ENCODE peak calls at places on chromosome 13, in eight cellular contexts. V is hepatocyte, Q is left ventricle myocardium inferior, I is fibroblast of lung, O is esophagus squamous epithelium, B is neural progenitor cell, T is pancreas, Z is adipocyte. R is an unnamed sample.
A peak's percentile ranks its signal among the peaks of the same experiment; 100 is the strongest.

GRCh38 chr13:49517461-49517860 is 21.7 kb downstream of the PHF11 start:
- DNase-seq in V (peak; percentile 36), Q (no peak), I (peak; percentile 31), O (no peak), B (peak; percentile 56), T (no peak), Z (no peak), R (no peak)

GRCh38 chr13:90645582-90645981 is 701.9 kb upstream of the MIR17HG start:
- DNase-seq in V (no peak), Q (no peak), I (no peak), O (no peak), B (no peak), T (no peak), Z (no peak), R (no peak)

GRCh38 chr13:45142440-45143345 is 22.4 kb downstream of the GTF2F2 start:
- DNase-seq in V (peak; percentile 7), Q (no peak), I (peak; percentile 17), O (no peak), B (peak; percentile 5), T (no peak), Z (no peak), R (no peak)

GRCh38 chr13:27721681-27722080 is 70.6 kb upstream of the GSX1 start:
- DNase-seq in V (no peak), Q (no peak), I (no peak), O (no peak), B (no peak), T (no peak), Z (no peak), R (no peak)

GRCh38 chr13:28059214-28059613 is 41.2 kb downstream of the FLT3 start:
- DNase-seq in V (peak; percentile 17), Q (no peak), I (peak; percentile 18), O (no peak), B (peak; percentile 62), T (peak; percentile 33), Z (peak; percentile 11), R (no peak)

GRCh38 chr13:106110241-106110855 is 425.1 kb downstream of the EFNB2 start:
- DNase-seq in V (no peak), Q (no peak), I (no peak), O (no peak), B (peak; percentile 28), T (no peak), Z (no peak), R (no peak)

GRCh38 chr13:52723181-52723580 is 16.4 kb downstream of the CNMD start:
- DNase-seq in V (no peak), Q (no peak), I (no peak), O (no peak), B (no peak), T (no peak), Z (no peak), R (no peak)

GRCh38 chr13:99058527-99059495 is 80.9 kb upstream of the DOCK9 start:
- DNase-seq in V (no peak), Q (no peak), I (no peak), O (no peak), B (no peak), T (no peak), Z (no peak), R (no peak)

GRCh38 chr13:95154441-95154886 is 146.8 kb downstream of the ABCC4 start:
- DNase-seq in V (no peak), Q (no peak), I (peak; percentile 21), O (no peak), B (no peak), T (no peak), Z (no peak), R (no peak)

GRCh38 chr13:35345992-35346391 is 130.5 kb downstream of the MAB21L1 start:
- DNase-seq in V (no peak), Q (no peak), I (no peak), O (no peak), B (peak; percentile 18), T (no peak), Z (no peak), R (no peak)

GRCh38 chr13:94329277-94329676 is 150.2 kb downstream of the DCT start:
- DNase-seq in V (no peak), Q (peak; percentile 22), I (peak; percentile 83), O (no peak), B (no peak), T (no peak), Z (peak; percentile 45), R (no peak)

GRCh38 chr13:38223093-38223492 is 126.6 kb upstream of the UFM1 start:
- DNase-seq in V (peak; percentile 19), Q (no peak), I (peak; percentile 29), O (no peak), B (peak; percentile 66), T (no peak), Z (peak; percentile 36), R (no peak)

GRCh38 chr13:41458187-41458938 is 1.0 kb downstream of the RGCC start:
- DNase-seq in V (peak; percentile 47), Q (peak; percentile 26), I (peak; percentile 18), O (peak; percentile 12), B (peak; percentile 54), T (peak; percentile 48), Z (peak; percentile 51), R (peak; percentile 77)

GRCh38 chr13:31261241-31261640 is 61.5 kb downstream of the B3GLCT start:
- DNase-seq in V (no peak), Q (no peak), I (no peak), O (no peak), B (no peak), T (no peak), Z (no peak), R (no peak)

GRCh38 chr13:33144358-33144784 is 128.1 kb downstream of the KL start:
- DNase-seq in V (no peak), Q (no peak), I (no peak), O (no peak), B (no peak), T (no peak), Z (no peak), R (no peak)

GRCh38 chr13:95123726-95124125 is 177.5 kb downstream of the ABCC4 start:
- DNase-seq in V (peak; percentile 52), Q (no peak), I (no peak), O (no peak), B (no peak), T (no peak), Z (no peak), R (no peak)

DNA sequence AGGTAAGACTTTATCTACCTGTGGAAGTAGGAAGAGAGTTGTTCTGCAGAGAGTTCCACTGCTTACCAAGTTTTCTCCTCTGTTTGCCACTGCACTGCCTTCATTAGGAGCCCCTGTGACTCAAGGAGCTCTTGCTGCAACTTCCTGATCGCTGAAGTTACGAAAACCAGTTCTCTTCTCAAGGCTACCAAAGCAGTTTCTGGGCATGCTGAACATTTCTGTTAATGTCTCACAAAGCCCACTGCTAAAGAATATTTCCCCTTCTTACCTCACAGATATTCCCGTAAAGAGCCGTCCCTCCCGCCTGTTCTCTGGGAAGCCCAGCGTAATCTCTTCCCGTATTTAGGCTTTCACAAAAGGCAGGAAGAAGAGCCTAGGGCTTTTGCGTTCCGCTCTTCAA is 82.6 kb upstream of the OXGR1 start:
- DNase-seq in V (peak; percentile 29), Q (no peak), I (peak; percentile 15), O (no peak), B (peak; percentile 23), T (no peak), Z (peak; percentile 63), R (no peak)
- H3K36me3 ChIP-seq in V (no peaks in the 10 kb centered on the region), Q (no peaks in the 10 kb centered on the region), I (no peaks in the 10 kb centered on the region), O (no peaks in the 10 kb centered on the region), B (no peaks in the 10 kb centered on the region), T (no peaks in the 10 kb centered on the region), Z (no peaks in the 10 kb centered on the region), R (no peaks in the 10 kb centered on the region)

DNA sequence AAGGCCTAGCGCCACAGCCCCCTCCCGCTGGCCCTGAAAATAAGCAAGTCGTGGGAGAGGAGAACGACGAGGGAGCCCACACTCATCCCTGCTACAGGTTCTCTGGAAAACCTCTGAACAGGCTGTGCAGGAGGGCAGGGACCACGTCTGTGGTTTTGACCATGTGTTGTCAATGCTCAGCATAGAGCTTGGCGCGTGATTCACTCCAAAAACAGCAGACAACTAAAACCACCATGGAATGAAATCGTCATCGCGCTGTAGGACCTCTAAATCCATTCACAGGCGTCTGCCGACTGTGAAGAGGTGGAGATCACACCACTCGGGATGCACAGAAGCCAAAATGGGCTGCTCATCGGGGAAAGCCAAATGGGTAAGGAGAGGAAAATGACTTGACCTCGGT is 121.3 kb downstream of the COL4A1 start:
- DNase-seq in V (no peak), Q (no peak), I (no peak), O (no peak), B (no peak), T (no peak), Z (no peak), R (peak; percentile 16)
- H3K36me3 ChIP-seq in V (no peaks in the 10 kb centered on the region), Q (peaks cover 96% of the 10 kb centered on the region), I (peaks cover 5% of the 10 kb centered on the region), O (no peaks in the 10 kb centered on the region), B (no peaks in the 10 kb centered on the region), T (no peaks in the 10 kb centered on the region), Z (peaks cover 100% of the 10 kb centered on the region), R (peaks cover 59% of the 10 kb centered on the region)

GRCh38 chr13:51449018-51449417 is 3.8 kb downstream of the INTS6 start:
- DNase-seq in V (no peak), Q (no peak), I (no peak), O (no peak), B (no peak), T (no peak), Z (no peak), R (no peak)

GRCh38 chr13:51451467-51452390 is 1.1 kb downstream of the INTS6 start:
- DNase-seq in V (peak; percentile 87), Q (peak; percentile 87), I (peak; percentile 74), O (peak; percentile 50), B (peak; percentile 93), T (peak; percentile 85), Z (peak; percentile 87), R (peak; percentile 94)

GRCh38 chr13:51452391-51453307 is at the start of gene INTS6:
- DNase-seq in V (peak; percentile 100), Q (peak; percentile 98), I (peak; percentile 100), O (peak; percentile 99), B (peak; percentile 100), T (peak; percentile 99), Z (peak; percentile 100), R (peak; percentile 99)

GRCh38 chr13:51453308-51453958 is 597 bp upstream of the INTS6 start:
- DNase-seq in V (peak; percentile 91), Q (peak; percentile 88), I (no peak), O (peak; percentile 79), B (peak; percentile 87), T (peak; percentile 86), Z (peak; percentile 83), R (peak; percentile 94)

DNA sequence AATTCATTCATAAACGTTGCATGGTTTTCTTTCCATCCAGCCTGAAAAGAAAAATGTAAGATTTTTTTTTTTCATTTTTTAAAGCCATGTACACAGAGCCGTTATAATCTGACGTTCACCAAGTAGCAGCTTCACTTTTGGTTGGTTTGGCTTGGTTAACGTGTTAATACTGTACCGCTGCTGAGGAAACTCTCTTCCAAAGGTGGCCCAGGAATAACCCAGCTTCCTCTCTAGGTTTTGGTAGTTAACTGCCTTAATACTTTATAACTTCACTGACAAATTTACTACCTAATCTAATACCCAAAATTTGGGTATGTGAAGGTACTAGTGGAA is 1.7 kb downstream of the INTS6 start:
- DNase-seq in V (no peak), Q (no peak), I (no peak), O (no peak), B (no peak), T (no peak), Z (peak; percentile 31), R (no peak)
- H3K36me3 ChIP-seq in V (no peaks in the 10 kb centered on the region), Q (peaks cover 42% of the 10 kb centered on the region), I (peaks cover 5% of the 10 kb centered on the region), O (peaks cover 6% of the 10 kb centered on the region), B (peaks cover 28% of the 10 kb centered on the region), T (peaks cover 13% of the 10 kb centered on the region), Z (peaks cover 33% of the 10 kb centered on the region), R (no peaks in the 10 kb centered on the region)

GRCh38 chr13:100533588-100534041 is 55.0 kb downstream of the GGACT start:
- DNase-seq in V (no peak), Q (no peak), I (no peak), O (no peak), B (no peak), T (peak; percentile 79), Z (no peak), R (no peak)
- H3K36me3 ChIP-seq in V (no peaks in the 10 kb centered on the region), Q (peaks cover 46% of the 10 kb centered on the region), I (no peaks in the 10 kb centered on the region), O (no peaks in the 10 kb centered on the region), B (no peaks in the 10 kb centered on the region), T (no peaks in the 10 kb centered on the region), Z (peaks cover 10% of the 10 kb centered on the region), R (no peaks in the 10 kb centered on the region)

GRCh38 chr13:110483386-110483785 is 78.1 kb downstream of the RAB20 start:
- DNase-seq in V (no peak), Q (no peak), I (no peak), O (no peak), B (no peak), T (no peak), Z (no peak), R (no peak)
- H3K36me3 ChIP-seq in V (no peaks in the 10 kb centered on the region), Q (peaks cover 83% of the 10 kb centered on the region), I (peaks cover 11% of the 10 kb centered on the region), O (no peaks in the 10 kb centered on the region), B (no peaks in the 10 kb centered on the region), T (no peaks in the 10 kb centered on the region), Z (peaks cover 88% of the 10 kb centered on the region), R (peaks cover 40% of the 10 kb centered on the region)